ENCODE peak calls at places on chromosomes 13 and 19, in five cellular contexts. One of them, this sample, is unnamed.

GRCh38 chr19:13396256-13397080 is 109.8 kb downstream of the CACNA1A start:
- DNase-seq in BJ: peak
- DNase-seq in esophagus squamous epithelium: no peak
- DNase-seq in K562: peak
- DNase-seq in GM06990: no peak
- DNase-seq in this sample: peak

GRCh38 chr19:3785938-3786824 is at the start of gene MATK:
- DNase-seq in BJ: no peak
- DNase-seq in esophagus squamous epithelium: no peak
- DNase-seq in K562: peak
- DNase-seq in GM06990: no peak
- DNase-seq in this sample: no peak

GRCh38 chr19:45141203-45141900 is 19.4 kb downstream of the NKPD1 start:
- DNase-seq in BJ: no peak
- DNase-seq in esophagus squamous epithelium: no peak
- DNase-seq in K562: no peak
- DNase-seq in GM06990: no peak
- DNase-seq in this sample: no peak

GRCh38 chr19:15986694-15987093 is 37.9 kb downstream of the OR10H4 start:
- DNase-seq in BJ: no peak
- DNase-seq in esophagus squamous epithelium: no peak
- DNase-seq in K562: no peak
- DNase-seq in GM06990: no peak
- DNase-seq in this sample: no peak

GRCh38 chr13:105735269-105735668 is 800.2 kb downstream of the EFNB2 start:
- DNase-seq in BJ: no peak
- DNase-seq in esophagus squamous epithelium: no peak
- DNase-seq in K562: no peak
- DNase-seq in GM06990: no peak
- DNase-seq in this sample: no peak

GRCh38 chr13:43057653-43058317 is 34.4 kb downstream of the DNAJC15 start:
- DNase-seq in BJ: no peak
- DNase-seq in esophagus squamous epithelium: no peak
- DNase-seq in K562: no peak
- DNase-seq in GM06990: no peak
- DNase-seq in this sample: no peak

GRCh38 chr13:92681239-92681638 is 545.4 kb upstream of the GPC6 start:
- DNase-seq in BJ: no peak
- DNase-seq in esophagus squamous epithelium: no peak
- DNase-seq in K562: no peak
- DNase-seq in GM06990: no peak
- DNase-seq in this sample: no peak

GRCh38 chr13:43516401-43516826 is 270.4 kb downstream of the ENOX1 start:
- DNase-seq in BJ: peak
- DNase-seq in esophagus squamous epithelium: no peak
- DNase-seq in K562: no peak
- DNase-seq in GM06990: no peak
- DNase-seq in this sample: peak

GRCh38 chr13:45863716-45864590 is 12.4 kb upstream of the SIAH3 start:
- DNase-seq in BJ: no peak
- DNase-seq in esophagus squamous epithelium: no peak
- DNase-seq in K562: no peak
- DNase-seq in GM06990: no peak
- DNase-seq in this sample: no peak

GRCh38 chr13:102693781-102694180 is 1.1 kb downstream of the METTL21C start:
- DNase-seq in BJ: peak
- DNase-seq in esophagus squamous epithelium: no peak
- DNase-seq in K562: no peak
- DNase-seq in GM06990: no peak
- DNase-seq in this sample: no peak

GRCh38 chr19:4717191-4717965 is 6.3 kb downstream of the DPP9 start:
- DNase-seq in BJ: no peak
- DNase-seq in esophagus squamous epithelium: no peak
- DNase-seq in K562: no peak
- DNase-seq in GM06990: no peak
- DNase-seq in this sample: peak

GRCh38 chr19:54481326-54481930 is 8.3 kb upstream of the CDC42EP5 start:
- DNase-seq in BJ: no peak
- DNase-seq in esophagus squamous epithelium: no peak
- DNase-seq in K562: peak
- DNase-seq in GM06990: peak
- DNase-seq in this sample: no peak

GRCh38 chr13:52348983-52349780 is 56.8 kb downstream of the THSD1 start:
- DNase-seq in BJ: peak
- DNase-seq in esophagus squamous epithelium: no peak
- DNase-seq in K562: peak
- DNase-seq in GM06990: no peak
- DNase-seq in this sample: peak

GRCh38 chr19:16435238-16435911 is 36.4 kb downstream of the EPS15L1 start:
- DNase-seq in BJ: peak
- DNase-seq in esophagus squamous epithelium: no peak
- DNase-seq in K562: peak
- DNase-seq in GM06990: no peak
- DNase-seq in this sample: peak

GRCh38 chr19:39937094-39937493 is 2.7 kb upstream of the FCGBP start:
- DNase-seq in BJ: no peak
- DNase-seq in esophagus squamous epithelium: no peak
- DNase-seq in K562: no peak
- DNase-seq in GM06990: no peak
- DNase-seq in this sample: no peak

GRCh38 chr13:78784017-78784745 is 125.2 kb upstream of the OBI1 start:
- DNase-seq in BJ: no peak
- DNase-seq in esophagus squamous epithelium: no peak
- DNase-seq in K562: no peak
- DNase-seq in GM06990: no peak
- DNase-seq in this sample: no peak

GRCh38 chr19:31110331-31110730 is 238.9 kb downstream of the TSHZ3 start:
- DNase-seq in BJ: no peak
- DNase-seq in esophagus squamous epithelium: no peak
- DNase-seq in K562: no peak
- DNase-seq in GM06990: no peak
- DNase-seq in this sample: peak

GRCh38 chr19:55188620-55189019 is 8.5 kb upstream of the SYT5 start:
- DNase-seq in BJ: no peak
- DNase-seq in esophagus squamous epithelium: no peak
- DNase-seq in K562: peak
- DNase-seq in GM06990: no peak
- DNase-seq in this sample: no peak

GRCh38 chr13:23870356-23871146 is 18.6 kb downstream of the MIPEP start:
- DNase-seq in BJ: no peak
- DNase-seq in esophagus squamous epithelium: no peak
- DNase-seq in K562: no peak
- DNase-seq in GM06990: peak
- DNase-seq in this sample: peak

GRCh38 chr19:4981681-4981958 is 12.7 kb downstream of the KDM4B start:
- DNase-seq in BJ: no peak
- DNase-seq in esophagus squamous epithelium: no peak
- DNase-seq in K562: no peak
- DNase-seq in GM06990: no peak
- DNase-seq in this sample: no peak

GRCh38 chr19:3357362-3357730 is 9.0 kb upstream of the NFIC start:
- DNase-seq in BJ: no peak
- DNase-seq in esophagus squamous epithelium: no peak
- DNase-seq in K562: no peak
- DNase-seq in GM06990: no peak
- DNase-seq in this sample: no peak

GRCh38 chr13:98886587-98886986 is 91.3 kb downstream of the DOCK9 start:
- DNase-seq in BJ: no peak
- DNase-seq in esophagus squamous epithelium: no peak
- DNase-seq in K562: no peak
- DNase-seq in GM06990: no peak
- DNase-seq in this sample: no peak

GRCh38 chr19:34418300-34418699 is 9.9 kb upstream of the UBA2 start:
- DNase-seq in BJ: no peak
- DNase-seq in esophagus squamous epithelium: no peak
- DNase-seq in K562: no peak
- DNase-seq in GM06990: no peak
- DNase-seq in this sample: no peak

GRCh38 chr19:19655641-19656343 is 7.7 kb downstream of the ATP13A1 start:
- DNase-seq in BJ: no peak
- DNase-seq in esophagus squamous epithelium: no peak
- DNase-seq in K562: peak
- DNase-seq in GM06990: no peak
- DNase-seq in this sample: no peak

GRCh38 chr13:29859971-29860370 is 9.6 kb upstream of the UBL3 start:
- DNase-seq in BJ: no peak
- DNase-seq in esophagus squamous epithelium: no peak
- DNase-seq in K562: no peak
- DNase-seq in GM06990: no peak
- DNase-seq in this sample: peak

GRCh38 chr19:1526066-1526778 is 2.3 kb downstream of the PLK5 start:
- DNase-seq in BJ: no peak
- DNase-seq in esophagus squamous epithelium: no peak
- DNase-seq in K562: no peak
- DNase-seq in GM06990: no peak
- DNase-seq in this sample: no peak

GRCh38 chr19:48819366-48819816 is 8.6 kb upstream of the BCAT2 start:
- DNase-seq in BJ: peak
- DNase-seq in esophagus squamous epithelium: no peak
- DNase-seq in K562: peak
- DNase-seq in GM06990: no peak
- DNase-seq in this sample: peak

GRCh38 chr13:81395368-81395767 is 1054.4 kb upstream of the SPRY2 start:
- DNase-seq in BJ: no peak
- DNase-seq in esophagus squamous epithelium: no peak
- DNase-seq in K562: peak
- DNase-seq in GM06990: no peak
- DNase-seq in this sample: no peak

GRCh38 chr19:10352764-10353671 is 13.6 kb upstream of the ICAM3 start:
- DNase-seq in BJ: no peak
- DNase-seq in esophagus squamous epithelium: no peak
- DNase-seq in K562: peak
- DNase-seq in GM06990: no peak
- DNase-seq in this sample: no peak

GRCh38 chr19:46256855-46257254 is 27.3 kb downstream of the IGFL1 start:
- DNase-seq in BJ: no peak
- DNase-seq in esophagus squamous epithelium: no peak
- DNase-seq in K562: no peak
- DNase-seq in GM06990: no peak
- DNase-seq in this sample: peak

DNA sequence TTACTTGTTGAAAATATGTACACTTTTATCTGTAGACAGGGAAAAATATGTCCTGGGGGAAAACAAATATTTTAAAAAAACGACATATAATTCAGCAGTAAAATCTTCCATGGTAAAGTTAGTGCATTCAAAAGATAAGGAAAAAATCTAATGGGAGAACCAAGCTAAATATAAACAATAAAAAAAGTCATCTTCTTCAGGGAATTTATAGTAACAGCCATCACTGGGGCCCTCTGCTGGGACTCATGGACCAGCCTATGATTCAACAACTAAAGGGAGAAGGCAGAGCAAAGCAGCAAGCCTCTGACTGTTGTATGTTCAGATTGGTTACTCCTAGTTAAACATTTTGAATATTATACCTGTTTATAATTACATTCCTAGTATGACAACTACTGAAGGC is 93.0 kb downstream of the ITGBL1 start:
- DNase-seq in BJ: no peak
- DNase-seq in esophagus squamous epithelium: no peak
- DNase-seq in K562: no peak
- DNase-seq in GM06990: no peak
- DNase-seq in this sample: peak
- TF ChIP-seq CTCF in BJ: peak
- TF ChIP-seq CTCF in esophagus squamous epithelium: no peak
- TF ChIP-seq CTCF in K562: no peak
- TF ChIP-seq CTCF in GM06990: no peak
- TF ChIP-seq CTCF in this sample: peak

GRCh38 chr19:50537306-50537685 is 23.6 kb upstream of the ASPDH start:
- DNase-seq in BJ: no peak
- DNase-seq in esophagus squamous epithelium: no peak
- DNase-seq in K562: no peak
- DNase-seq in GM06990: no peak
- DNase-seq in this sample: no peak

GRCh38 chr19:50536662-50537305 is 23.1 kb upstream of the ASPDH start:
- DNase-seq in BJ: no peak
- DNase-seq in esophagus squamous epithelium: no peak
- DNase-seq in K562: no peak
- DNase-seq in GM06990: no peak
- DNase-seq in this sample: no peak

GRCh38 chr19:50532952-50533351 is 19.2 kb upstream of the ASPDH start:
- DNase-seq in BJ: no peak
- DNase-seq in esophagus squamous epithelium: no peak
- DNase-seq in K562: no peak
- DNase-seq in GM06990: no peak
- DNase-seq in this sample: no peak

GRCh38 chr19:50535672-50536071 is 22.0 kb upstream of the ASPDH start:
- DNase-seq in BJ: no peak
- DNase-seq in esophagus squamous epithelium: no peak
- DNase-seq in K562: no peak
- DNase-seq in GM06990: no peak
- DNase-seq in this sample: no peak

GRCh38 chr19:50534478-50534877 is 20.8 kb upstream of the ASPDH start:
- DNase-seq in BJ: no peak
- DNase-seq in esophagus squamous epithelium: no peak
- DNase-seq in K562: no peak
- DNase-seq in GM06990: no peak
- DNase-seq in this sample: no peak
- H3K4me3 ChIP-seq in BJ: no peak
- H3K4me3 ChIP-seq in esophagus squamous epithelium: no peak
- H3K4me3 ChIP-seq in K562: no peak
- H3K4me3 ChIP-seq in GM06990: no peak
- H3K4me3 ChIP-seq in this sample: no peak

GRCh38 chr13:20141238-20142018 is 19.4 kb downstream of the GJA3 start:
- DNase-seq in BJ: no peak
- DNase-seq in esophagus squamous epithelium: no peak
- DNase-seq in K562: no peak
- DNase-seq in GM06990: no peak
- DNase-seq in this sample: no peak
- TF ChIP-seq CTCF in BJ: no peak
- TF ChIP-seq CTCF in esophagus squamous epithelium: no peak
- TF ChIP-seq CTCF in K562: no peak
- TF ChIP-seq CTCF in GM06990: no peak
- TF ChIP-seq CTCF in this sample: no peak

GRCh38 chr19:35816846-35817245 is 4.2 kb upstream of the PRODH2 start:
- DNase-seq in BJ: no peak
- DNase-seq in esophagus squamous epithelium: no peak
- DNase-seq in K562: no peak
- DNase-seq in GM06990: no peak
- DNase-seq in this sample: no peak
- H3K4me3 ChIP-seq in BJ: no peak
- H3K4me3 ChIP-seq in esophagus squamous epithelium: no peak
- H3K4me3 ChIP-seq in K562: no peak
- H3K4me3 ChIP-seq in GM06990: no peak
- H3K4me3 ChIP-seq in this sample: no peak